ENCODE peak calls at places on chromosomes 3 and 15, in five cellular contexts. One of them, this sample, is unnamed. For H3K27me3 and H3K4me1, the result is how much of the 10 kb centered on the place peaks cover.

GRCh38 chr3:119809249-119810017 is 27.5 kb downstream of the NR1I2 start:
- DNase-seq in body of pancreas: no peak
- DNase-seq in breast epithelium: no peak
- DNase-seq in gastrocnemius medialis: no peak
- DNase-seq in small intestine: no peak
- DNase-seq in this sample: no peak

GRCh38 chr15:67072951-67073350 is 7.5 kb downstream of the SMAD3 start:
- DNase-seq in body of pancreas: no peak
- DNase-seq in breast epithelium: no peak
- DNase-seq in gastrocnemius medialis: no peak
- DNase-seq in small intestine: no peak
- DNase-seq in this sample: no peak

GRCh38 chr15:100778831-100779288 is 100.8 kb upstream of the ALDH1A3 start:
- DNase-seq in small intestine: no peak
- DNase-seq in body of pancreas: no peak
- DNase-seq in breast epithelium: no peak
- DNase-seq in gastrocnemius medialis: no peak
- DNase-seq in this sample: no peak

GRCh38 chr15:50353251-50353998 is 1.6 kb downstream of the GABPB1 start:
- DNase-seq in body of pancreas: no peak
- DNase-seq in small intestine: peak
- DNase-seq in gastrocnemius medialis: no peak
- DNase-seq in breast epithelium: no peak
- DNase-seq in this sample: no peak

GRCh38 chr3:87397210-87397609 is 120.8 kb upstream of the POU1F1 start:
- DNase-seq in small intestine: no peak
- DNase-seq in body of pancreas: no peak
- DNase-seq in breast epithelium: no peak
- DNase-seq in gastrocnemius medialis: no peak
- DNase-seq in this sample: no peak

GRCh38 chr15:56537881-56538280 is 72.9 kb upstream of the MNS1 start:
- DNase-seq in gastrocnemius medialis: peak
- DNase-seq in breast epithelium: no peak
- DNase-seq in small intestine: peak
- DNase-seq in body of pancreas: peak
- DNase-seq in this sample: no peak

GRCh38 chr3:9062570-9062969 is 99.3 kb upstream of the RAD18 start:
- DNase-seq in small intestine: no peak
- DNase-seq in body of pancreas: no peak
- DNase-seq in breast epithelium: no peak
- DNase-seq in gastrocnemius medialis: no peak
- DNase-seq in this sample: no peak

GRCh38 chr15:91456251-91456718 is 356.2 kb downstream of the SV2B start:
- DNase-seq in gastrocnemius medialis: no peak
- DNase-seq in breast epithelium: no peak
- DNase-seq in body of pancreas: peak
- DNase-seq in small intestine: no peak
- DNase-seq in this sample: no peak

GRCh38 chr3:116614795-116615362 is 94.7 kb upstream of the TUSC7 start:
- DNase-seq in breast epithelium: no peak
- DNase-seq in small intestine: peak
- DNase-seq in gastrocnemius medialis: no peak
- DNase-seq in body of pancreas: no peak
- DNase-seq in this sample: no peak

DNA sequence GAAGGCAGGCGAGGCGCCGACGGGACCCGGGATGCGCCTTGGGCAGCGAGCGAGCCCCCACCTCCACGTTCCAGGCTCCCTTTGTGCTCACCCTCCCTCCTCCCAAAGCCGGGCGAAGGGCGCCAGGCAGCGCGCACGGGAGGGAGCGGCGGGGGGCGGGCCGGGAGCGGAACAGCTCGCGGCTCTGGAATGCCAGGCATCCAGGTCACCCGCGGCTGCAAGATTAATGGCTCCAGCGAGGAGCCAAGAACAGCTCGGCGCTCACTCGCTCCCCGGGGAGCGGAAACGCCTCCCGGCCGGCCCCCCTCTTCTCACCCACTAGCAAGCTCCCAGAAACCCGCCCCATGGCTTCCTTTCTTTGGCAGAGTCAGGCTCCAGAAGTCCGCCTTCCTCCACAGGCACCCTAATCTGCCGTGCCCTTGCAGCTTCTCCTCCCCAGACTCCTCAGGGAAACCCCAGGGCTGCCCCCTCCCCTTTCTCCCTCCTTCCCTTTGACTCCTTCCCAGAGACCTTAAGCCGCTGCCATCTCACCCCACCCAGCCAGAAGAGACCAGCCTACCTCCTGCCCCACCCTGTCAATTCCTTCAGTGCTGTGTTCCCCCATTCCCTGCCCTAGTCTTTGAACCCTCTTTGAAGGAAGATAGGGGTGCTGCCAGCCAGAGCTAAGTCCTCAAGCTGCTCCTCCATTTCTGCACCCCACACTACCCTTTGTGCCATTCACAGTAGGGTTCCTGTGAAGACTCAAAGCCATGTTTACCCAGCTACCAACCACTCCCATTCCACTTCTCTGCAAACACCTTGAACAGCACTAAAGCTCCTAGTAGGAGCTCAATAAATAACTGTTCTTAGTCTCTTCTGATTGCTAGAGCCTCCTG is 9.9 kb downstream of the AMOTL2 start:
- DNase-seq in gastrocnemius medialis: peak
- DNase-seq in breast epithelium: peak
- DNase-seq in small intestine: peak
- DNase-seq in body of pancreas: peak
- DNase-seq in this sample: peak
- H3K4me3 ChIP-seq in gastrocnemius medialis: peak
- H3K4me3 ChIP-seq in breast epithelium: peak
- H3K4me3 ChIP-seq in small intestine: no peak
- H3K4me3 ChIP-seq in body of pancreas: no peak
- H3K4me3 ChIP-seq in this sample: peak

GRCh38 chr15:79434361-79434760 is 2.2 kb downstream of the MINAR1 start:
- DNase-seq in gastrocnemius medialis: no peak
- DNase-seq in body of pancreas: no peak
- DNase-seq in breast epithelium: no peak
- DNase-seq in small intestine: no peak
- DNase-seq in this sample: no peak
- H3K27me3 ChIP-seq in gastrocnemius medialis: under half
- H3K27me3 ChIP-seq in body of pancreas: under half
- H3K27me3 ChIP-seq in breast epithelium: under half
- H3K27me3 ChIP-seq in small intestine: under half
- H3K27me3 ChIP-seq in this sample: under half

DNA sequence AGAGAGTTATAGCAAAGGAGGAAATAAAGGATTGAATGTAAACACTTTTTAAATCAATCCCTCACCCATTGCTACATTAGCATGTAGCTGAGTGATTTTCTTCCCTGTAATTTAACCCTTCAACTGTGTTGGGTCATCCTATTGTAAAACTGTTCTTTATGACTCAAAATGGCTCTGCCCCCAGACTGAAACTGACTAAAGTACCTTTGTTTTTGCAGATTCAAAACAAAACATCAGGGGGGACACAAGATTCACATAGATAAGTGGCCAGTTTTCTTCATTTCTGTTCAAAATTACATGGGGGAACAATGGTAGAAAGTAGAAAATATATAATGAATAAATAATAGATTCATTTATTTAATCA is 268.4 kb downstream of the IGSF11 start:
- DNase-seq in gastrocnemius medialis: no peak
- DNase-seq in small intestine: no peak
- DNase-seq in body of pancreas: no peak
- DNase-seq in breast epithelium: no peak
- DNase-seq in this sample: no peak
- H3K4me1 ChIP-seq in gastrocnemius medialis: under half
- H3K4me1 ChIP-seq in small intestine: under half
- H3K4me1 ChIP-seq in body of pancreas: under half
- H3K4me1 ChIP-seq in breast epithelium: under half
- H3K4me1 ChIP-seq in this sample: under half

GRCh38 chr15:86203462-86203861 is 123.8 kb downstream of the AGBL1 start:
- DNase-seq in small intestine: no peak
- DNase-seq in gastrocnemius medialis: no peak
- DNase-seq in breast epithelium: no peak
- DNase-seq in body of pancreas: no peak
- DNase-seq in this sample: no peak

GRCh38 chr15:86199467-86200145 is 119.9 kb downstream of the AGBL1 start:
- DNase-seq in breast epithelium: no peak
- DNase-seq in small intestine: no peak
- DNase-seq in gastrocnemius medialis: no peak
- DNase-seq in body of pancreas: no peak
- DNase-seq in this sample: no peak

GRCh38 chr15:86193716-86194408 is 114.2 kb downstream of the AGBL1 start:
- DNase-seq in breast epithelium: no peak
- DNase-seq in body of pancreas: no peak
- DNase-seq in small intestine: no peak
- DNase-seq in gastrocnemius medialis: no peak
- DNase-seq in this sample: no peak

GRCh38 chr15:86201313-86202008 is 121.8 kb downstream of the AGBL1 start:
- DNase-seq in small intestine: no peak
- DNase-seq in body of pancreas: no peak
- DNase-seq in gastrocnemius medialis: no peak
- DNase-seq in breast epithelium: no peak
- DNase-seq in this sample: no peak

DNA sequence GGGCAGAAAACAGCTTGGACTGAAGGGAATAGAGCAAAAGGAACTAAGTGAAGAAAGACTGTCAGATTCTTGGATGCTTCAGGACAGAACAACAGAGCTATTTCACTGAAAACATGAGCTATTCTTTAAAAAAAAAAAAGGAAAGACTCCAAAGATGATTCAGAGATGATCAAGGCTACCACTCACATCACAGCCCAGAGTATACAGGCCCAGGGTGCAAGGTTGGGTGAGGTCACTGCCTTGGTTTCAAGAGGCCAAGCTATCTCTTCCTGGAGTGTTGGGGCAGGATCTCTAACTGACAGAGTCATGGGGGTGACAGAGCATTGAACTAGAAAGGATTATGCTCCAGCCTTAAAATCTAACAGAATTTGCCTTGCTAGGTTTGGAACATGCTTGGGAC is 118.1 kb downstream of the AGBL1 start:
- DNase-seq in gastrocnemius medialis: no peak
- DNase-seq in body of pancreas: no peak
- DNase-seq in small intestine: no peak
- DNase-seq in breast epithelium: no peak
- DNase-seq in this sample: no peak
- H3K4me3 ChIP-seq in gastrocnemius medialis: no peak
- H3K4me3 ChIP-seq in body of pancreas: no peak
- H3K4me3 ChIP-seq in small intestine: no peak
- H3K4me3 ChIP-seq in breast epithelium: no peak
- H3K4me3 ChIP-seq in this sample: no peak

GRCh38 chr15:78338756-78339155 is 1.4 kb upstream of the CRABP1 start:
- DNase-seq in gastrocnemius medialis: no peak
- DNase-seq in body of pancreas: no peak
- DNase-seq in breast epithelium: no peak
- DNase-seq in small intestine: no peak
- DNase-seq in this sample: no peak
- H3K27me3 ChIP-seq in gastrocnemius medialis: under half
- H3K27me3 ChIP-seq in body of pancreas: under half
- H3K27me3 ChIP-seq in breast epithelium: under half
- H3K27me3 ChIP-seq in small intestine: under half
- H3K27me3 ChIP-seq in this sample: under half

DNA sequence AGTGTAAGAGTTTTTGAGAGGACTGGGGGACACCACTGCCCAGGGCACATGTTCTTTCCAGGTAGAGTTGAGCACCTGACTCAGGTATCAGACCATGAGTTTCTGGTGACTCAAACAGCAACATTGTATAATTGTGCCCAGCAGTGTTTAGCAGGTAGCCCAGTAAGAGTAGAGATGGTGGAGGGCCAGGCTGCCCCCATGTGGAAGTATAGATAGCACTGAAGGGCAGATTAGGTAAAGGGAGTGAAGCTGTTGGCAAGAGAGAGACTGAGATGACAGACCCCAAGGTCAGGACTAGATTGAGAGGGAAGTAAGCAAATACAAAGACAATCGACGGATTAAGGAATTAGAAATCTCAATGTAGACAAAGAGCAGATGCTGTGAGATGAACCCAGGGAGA is 74.6 kb downstream of the TRIM42 start:
- DNase-seq in gastrocnemius medialis: no peak
- DNase-seq in small intestine: no peak
- DNase-seq in body of pancreas: no peak
- DNase-seq in breast epithelium: no peak
- DNase-seq in this sample: no peak
- H3K4me1 ChIP-seq in gastrocnemius medialis: under half
- H3K4me1 ChIP-seq in small intestine: under half
- H3K4me1 ChIP-seq in body of pancreas: under half
- H3K4me1 ChIP-seq in breast epithelium: under half
- H3K4me1 ChIP-seq in this sample: under half

GRCh38 chr15:62068787-62069170 is 2.0 kb downstream of the C2CD4A start:
- DNase-seq in gastrocnemius medialis: no peak
- DNase-seq in small intestine: peak
- DNase-seq in breast epithelium: no peak
- DNase-seq in body of pancreas: no peak
- DNase-seq in this sample: no peak

GRCh38 chr15:62069551-62069950 is 2.8 kb downstream of the C2CD4A start:
- DNase-seq in gastrocnemius medialis: no peak
- DNase-seq in breast epithelium: no peak
- DNase-seq in small intestine: no peak
- DNase-seq in body of pancreas: no peak
- DNase-seq in this sample: no peak

GRCh38 chr15:62066663-62067447 is at the start of gene C2CD4A:
- DNase-seq in breast epithelium: peak
- DNase-seq in gastrocnemius medialis: peak
- DNase-seq in body of pancreas: peak
- DNase-seq in small intestine: peak
- DNase-seq in this sample: peak

GRCh38 chr15:62067448-62068044 is 769 bp downstream of the C2CD4A start:
- DNase-seq in body of pancreas: peak
- DNase-seq in gastrocnemius medialis: no peak
- DNase-seq in breast epithelium: no peak
- DNase-seq in small intestine: peak
- DNase-seq in this sample: no peak

DNA sequence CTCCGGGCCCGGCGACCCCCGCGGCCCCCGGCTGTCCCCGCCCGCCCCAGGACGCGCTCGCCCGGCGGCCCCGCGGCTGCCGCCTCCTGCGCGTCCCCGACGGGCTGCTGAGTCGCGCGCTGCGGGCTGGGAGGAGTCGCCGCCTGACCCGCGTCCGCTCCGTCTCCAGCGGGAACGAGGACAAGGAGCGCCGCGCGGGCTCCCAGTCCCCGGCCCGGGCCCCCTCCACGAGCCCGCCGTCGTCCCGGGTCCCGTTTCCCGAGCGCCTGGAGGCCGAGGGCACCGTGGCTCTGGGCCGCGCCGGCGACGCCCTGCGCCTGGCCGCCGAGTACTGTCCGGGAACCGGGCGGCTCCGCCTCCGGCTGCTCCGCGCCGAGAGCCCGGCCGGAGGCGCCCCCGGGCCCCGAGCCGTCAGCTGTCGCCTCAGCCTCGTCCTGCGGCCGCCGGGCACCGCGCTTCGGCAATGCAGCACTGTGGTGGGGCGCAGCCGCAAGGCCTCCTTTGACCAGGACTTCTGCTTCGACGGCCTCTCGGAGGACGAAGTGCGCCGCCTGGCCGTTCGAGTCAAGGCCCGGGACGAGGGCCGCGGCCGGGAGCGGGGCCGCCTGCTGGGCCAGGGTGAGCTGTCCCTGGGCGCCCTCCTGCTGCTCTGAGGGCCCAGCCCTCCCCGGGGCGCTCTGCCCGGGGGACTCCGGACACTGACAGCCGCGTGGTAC is 1.5 kb downstream of the C2CD4A start:
- DNase-seq in body of pancreas: peak
- DNase-seq in gastrocnemius medialis: no peak
- DNase-seq in breast epithelium: no peak
- DNase-seq in small intestine: peak
- DNase-seq in this sample: peak
- H3K4me3 ChIP-seq in body of pancreas: peak
- H3K4me3 ChIP-seq in gastrocnemius medialis: peak
- H3K4me3 ChIP-seq in breast epithelium: peak
- H3K4me3 ChIP-seq in small intestine: peak
- H3K4me3 ChIP-seq in this sample: peak

GRCh38 chr15:60584355-60585023 is 105.5 kb upstream of the ICE2 start:
- DNase-seq in body of pancreas: no peak
- DNase-seq in small intestine: peak
- DNase-seq in gastrocnemius medialis: no peak
- DNase-seq in breast epithelium: no peak
- DNase-seq in this sample: no peak
- H3K27me3 ChIP-seq in body of pancreas: under half
- H3K27me3 ChIP-seq in small intestine: under half
- H3K27me3 ChIP-seq in gastrocnemius medialis: under half
- H3K27me3 ChIP-seq in breast epithelium: under half
- H3K27me3 ChIP-seq in this sample: under half

This sample was measured in ascending aorta.